ENCODE peak calls at places on chromosomes 2 and 18, in four cellular contexts. U is A549, K is right cardiac atrium, F is mesenchymal stem cell. N is an unnamed sample.

GRCh38 chr2:46971914-46972313 is 56.3 kb upstream of the MCFD2 start:
- DNase-seq in U (no peak), K (no peak), F (no peak), N (no peak)

GRCh38 chr2:164044637-164045036 is 308.8 kb upstream of the FIGN start:
- DNase-seq in U (no peak), K (peak; percentile 49), F (no peak), N (no peak)

GRCh38 chr2:120735750-120736170 is at the start of gene GLI2:
- DNase-seq in U (peak; percentile 89), K (peak; percentile 81), F (peak; percentile 89), N (peak; percentile 86)

GRCh38 chr18:49537232-49537876 is 24.5 kb upstream of the LIPG start:
- DNase-seq in U (no peak), K (no peak), F (no peak), N (no peak)

GRCh38 chr2:10238991-10239485 is 63.7 kb upstream of the HPCAL1 start:
- DNase-seq in U (no peak), K (no peak), F (no peak), N (no peak)

GRCh38 chr2:208570851-208571763 is 164.5 kb downstream of the PTH2R start:
- DNase-seq in U (no peak), K (no peak), F (no peak), N (no peak)

GRCh38 chr2:159146930-159147666 is 139.4 kb downstream of the WDSUB1 start:
- DNase-seq in U (no peak), K (peak; percentile 51), F (no peak), N (no peak)

GRCh38 chr18:55253814-55254213 is 294.6 kb upstream of the CCDC68 start:
- DNase-seq in U (no peak), K (no peak), F (no peak), N (no peak)

GRCh38 chr18:25862881-25863600 is 227.4 kb downstream of the SS18 start:
- DNase-seq in U (no peak), K (no peak), F (no peak), N (peak; percentile 28)

DNA sequence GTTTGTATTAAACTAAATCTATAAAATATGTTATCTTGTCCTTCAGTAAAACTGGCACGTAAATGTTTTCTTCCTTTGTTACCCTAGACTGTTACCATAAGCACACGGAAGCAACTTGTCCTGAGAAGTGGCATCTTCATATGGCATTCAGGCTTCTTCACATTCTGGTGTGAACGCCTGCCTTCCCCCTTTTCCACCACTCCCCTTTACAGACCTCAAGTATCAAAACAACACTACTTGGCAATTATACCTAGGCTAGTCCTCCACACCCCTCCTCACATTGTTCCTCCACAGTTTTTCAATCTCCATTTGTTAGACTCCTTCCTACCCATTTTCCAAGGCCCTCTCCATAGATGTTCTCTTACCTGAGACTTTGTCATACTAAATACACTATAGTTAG is 2.9 kb downstream of the MEX3C start:
- DNase-seq in U (no peak), K (no peak), F (no peak), N (no peak)
- H3K4me3 ChIP-seq in U (peak overlapping the region; percentile 99), K (peak overlapping the region; percentile 94), F (no peak overlapping the region), N (peak overlapping the region; percentile 67)

DNA sequence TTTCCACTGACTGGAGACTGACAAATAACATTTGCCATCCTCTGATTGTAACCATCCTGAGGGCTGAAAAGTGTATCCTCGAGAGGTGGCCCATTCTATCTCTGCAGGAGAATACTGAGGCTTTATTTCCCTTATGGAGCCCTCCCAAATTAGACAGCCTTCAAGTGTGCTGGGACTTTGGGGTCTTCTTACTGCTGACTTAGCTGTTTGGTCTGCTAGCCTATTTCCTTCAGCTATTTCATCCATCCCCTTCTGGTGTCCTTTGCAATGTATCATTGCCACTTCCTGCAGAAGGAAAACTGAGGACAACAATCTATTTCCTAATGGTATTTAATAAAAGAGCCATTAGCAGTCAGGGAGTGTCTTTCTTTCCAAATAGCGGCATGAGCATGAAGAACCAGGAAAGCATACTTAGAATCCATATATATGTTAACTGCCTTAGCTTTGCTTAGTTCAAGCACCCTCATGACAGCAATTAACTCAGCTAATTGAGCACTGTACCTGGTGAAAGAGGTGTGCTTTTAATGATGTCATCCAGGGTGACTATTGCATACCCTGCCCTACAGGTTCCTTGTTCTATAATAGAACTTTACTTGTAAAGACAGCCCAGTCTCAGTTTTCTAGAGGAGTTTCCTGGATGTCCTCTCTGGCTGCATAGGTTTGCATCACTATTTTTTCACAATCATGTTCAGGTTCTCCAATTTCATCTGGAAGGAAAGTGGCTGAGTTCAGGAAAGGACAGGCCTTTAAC is 24.0 kb downstream of the CMPK2 start:
- DNase-seq in U (no peak), K (no peak), F (no peak), N (no peak)
- H3K9me3 ChIP-seq in U (peaks cover 23% of the 10 kb centered on the region), K (peaks cover 14% of the 10 kb centered on the region), F (peaks cover 52% of the 10 kb centered on the region), N (peaks cover 24% of the 10 kb centered on the region)

DNA sequence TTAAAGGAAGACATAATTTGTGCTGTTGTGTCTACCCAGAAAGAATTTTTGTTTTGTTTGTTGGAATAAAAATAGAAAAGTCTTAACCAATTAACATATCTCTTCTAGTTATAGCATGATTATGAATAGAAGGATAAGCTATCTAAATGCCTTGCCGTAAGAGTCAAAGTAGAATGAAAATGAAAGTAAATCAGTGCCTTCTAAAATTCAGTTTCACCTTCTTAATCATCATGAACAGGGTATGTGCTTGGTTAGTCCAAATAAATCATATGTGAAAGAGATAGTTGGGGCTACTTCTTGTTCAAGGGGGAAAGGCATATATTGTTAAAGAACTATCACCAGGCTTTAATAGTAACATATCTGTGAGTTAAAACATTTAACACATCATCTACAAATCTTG is 91.5 kb downstream of the GULP1 start:
- DNase-seq in U (no peak), K (no peak), F (peak; percentile 34), N (no peak)
- H3K4me3 ChIP-seq in U (no peak overlapping the region), K (peak overlapping the region; percentile 63), F (no peak overlapping the region), N (peak overlapping the region; percentile 21)

GRCh38 chr2:236265675-236266074 is 1.5 kb upstream of the ASB18 start:
- DNase-seq in U (no peak), K (no peak), F (no peak), N (no peak)
- H3K9me3 ChIP-seq in U (peaks cover 13% of the 10 kb centered on the region), K (no peaks in the 10 kb centered on the region), F (peaks cover 15% of the 10 kb centered on the region), N (peaks cover 7% of the 10 kb centered on the region)

GRCh38 chr2:71546275-71546638 is 92.9 kb downstream of the DYSF start:
- DNase-seq in U (no peak), K (no peak), F (no peak), N (no peak)

GRCh38 chr2:71547616-71548285 is 94.4 kb downstream of the DYSF start:
- DNase-seq in U (no peak), K (no peak), F (no peak), N (no peak)

GRCh38 chr2:71544919-71545571 is 91.7 kb downstream of the DYSF start:
- DNase-seq in U (no peak), K (peak; percentile 44), F (no peak), N (no peak)

GRCh38 chr2:71546777-71547281 is 93.5 kb downstream of the DYSF start:
- DNase-seq in U (no peak), K (no peak), F (no peak), N (no peak)

GRCh38 chr2:71545572-71546274 is 92.4 kb downstream of the DYSF start:
- DNase-seq in U (peak; percentile 78), K (peak; percentile 61), F (peak; percentile 61), N (no peak)
- H3K4me3 ChIP-seq in U (peak overlapping the region; percentile 16), K (no peak overlapping the region), F (no peak overlapping the region), N (no peak overlapping the region)

GRCh38 chr2:12890481-12890980 is 173.8 kb downstream of the TRIB2 start:
- DNase-seq in U (no peak), K (no peak), F (no peak), N (no peak)
- H3K9me3 ChIP-seq in U (no peaks in the 10 kb centered on the region), K (peaks cover 2% of the 10 kb centered on the region), F (peaks cover 19% of the 10 kb centered on the region), N (peaks cover 21% of the 10 kb centered on the region)

GRCh38 chr2:171327043-171327496 is 106.7 kb downstream of the METTL8 start:
- DNase-seq in U (no peak), K (no peak), F (peak; percentile 10), N (peak; percentile 41)

GRCh38 chr2:171334946-171335345 is 98.8 kb downstream of the METTL8 start:
- DNase-seq in U (no peak), K (no peak), F (no peak), N (no peak)

GRCh38 chr2:171325886-171326585 is 107.8 kb downstream of the METTL8 start:
- DNase-seq in U (no peak), K (no peak), F (no peak), N (no peak)

GRCh38 chr2:171334171-171334570 is 99.6 kb downstream of the METTL8 start:
- DNase-seq in U (no peak), K (no peak), F (no peak), N (no peak)

DNA sequence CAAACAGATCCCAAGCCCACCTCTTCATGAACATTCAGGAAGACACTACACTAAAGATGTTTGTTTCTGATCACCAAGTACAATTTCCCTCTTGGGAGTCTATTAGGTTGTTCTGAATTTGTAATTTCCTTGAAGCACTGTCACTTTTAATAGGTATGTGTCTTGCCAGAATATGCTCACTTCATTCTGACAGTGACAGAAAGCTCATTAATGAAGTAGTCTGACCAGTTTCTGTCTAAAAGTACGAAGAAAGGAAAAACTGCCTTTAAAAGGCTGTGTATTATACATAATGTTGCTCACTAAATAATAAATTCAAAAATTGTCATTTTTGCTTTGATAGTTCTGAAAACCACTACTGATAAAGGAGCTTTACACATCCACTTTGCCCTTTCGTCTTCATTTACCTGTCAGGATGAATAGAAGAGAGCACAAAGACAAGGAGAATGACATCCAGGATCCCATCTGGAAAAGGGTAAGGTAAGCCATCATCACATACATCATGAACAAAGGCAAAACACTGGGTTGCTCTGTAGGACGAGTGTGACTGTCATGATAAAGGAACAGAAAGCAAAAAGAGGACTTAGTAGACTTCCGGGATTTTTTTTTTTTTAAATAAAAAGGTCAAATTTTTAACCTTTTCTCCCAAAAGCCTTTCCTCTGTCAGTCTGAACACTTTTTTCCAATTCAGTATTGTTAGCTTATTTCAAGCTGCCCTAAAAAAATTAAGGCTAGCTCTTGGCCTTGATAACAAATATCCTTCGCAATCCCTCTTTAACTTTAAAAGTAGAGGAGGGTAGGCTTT is 103.4 kb downstream of the METTL8 start:
- DNase-seq in U (no peak), K (no peak), F (no peak), N (no peak)
- H3K4me3 ChIP-seq in U (no peak overlapping the region), K (no peak overlapping the region), F (no peak overlapping the region), N (no peak overlapping the region)

GRCh38 chr2:33859191-33859590 is 260.1 kb upstream of the FAM98A start:
- DNase-seq in U (no peak), K (no peak), F (no peak), N (no peak)

DNA sequence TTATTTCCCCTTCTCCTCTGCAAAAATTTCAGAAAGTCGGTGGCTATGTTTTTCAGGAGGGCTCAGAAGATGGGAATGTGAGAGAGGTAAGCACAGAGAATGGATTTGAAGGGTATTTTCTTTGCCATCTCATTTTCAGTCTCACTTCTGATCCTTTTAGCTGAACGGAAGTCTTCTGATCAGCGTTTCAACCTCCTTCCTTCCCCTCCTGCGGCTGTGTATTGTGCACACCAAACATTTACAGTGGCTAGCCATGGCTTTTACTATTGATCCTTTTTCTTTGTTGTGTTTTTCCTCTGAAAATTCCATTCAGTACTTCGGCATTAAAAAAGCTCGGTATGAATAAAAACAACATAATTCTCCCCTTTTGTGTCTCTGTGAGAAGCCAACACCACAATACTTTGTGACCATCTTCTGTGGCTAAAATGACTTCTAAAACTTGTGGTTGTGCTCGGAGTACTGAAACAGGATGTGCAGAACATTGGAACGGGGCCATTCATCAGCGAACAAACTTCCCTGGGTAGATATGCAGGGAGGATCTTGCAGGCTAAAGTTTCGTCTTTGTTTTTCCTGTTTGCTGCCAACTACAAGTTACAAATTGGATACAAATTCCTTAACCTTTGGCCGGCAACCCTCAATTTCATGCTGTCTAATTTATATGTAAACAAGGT is 260.8 kb upstream of the FAM98A start:
- DNase-seq in U (no peak), K (peak; percentile 14), F (no peak), N (peak; percentile 10)
- H3K9me3 ChIP-seq in U (peaks cover 9% of the 10 kb centered on the region), K (no peaks in the 10 kb centered on the region), F (peaks cover 6% of the 10 kb centered on the region), N (no peaks in the 10 kb centered on the region)

N was measured in MG63.